ENCODE peak calls at places on chromosomes 4 and X, in four cellular contexts. C, O, I and A are unnamed samples.

GRCh38 chrX:154750301-154751120 is at the start of gene GAB3:
- DNase-seq in C (no peak), O (peak; percentile 31), I (no peak), A (peak; percentile 45)

GRCh38 chr4:75142377-75142776 is 209.5 kb downstream of the PARM1 start:
- DNase-seq in C (no peak), O (peak; percentile 24), I (no peak), A (no peak)

GRCh38 chr4:38088321-38088720 is 128.1 kb downstream of the PTTG2 start:
- DNase-seq in C (no peak), O (no peak), I (no peak), A (no peak)

GRCh38 chrX:54415534-54416350 is 24.5 kb upstream of the TSR2 start:
- DNase-seq in C (peak; percentile 49), O (peak; percentile 7), I (no peak), A (peak; percentile 4)

GRCh38 chrX:27445438-27445837 is 17.7 kb downstream of the PPP4R3C start:
- DNase-seq in C (no peak), O (no peak), I (no peak), A (no peak)

GRCh38 chrX:118976599-118977340 is 2.4 kb downstream of the LONRF3 start:
- DNase-seq in C (no peak), O (no peak), I (no peak), A (peak; percentile 21)

GRCh38 chr4:113131621-113132020 is 82.2 kb downstream of the ANK2 start:
- DNase-seq in C (no peak), O (no peak), I (no peak), A (no peak)

GRCh38 chrX:50765986-50766385 is 48.0 kb downstream of the SHROOM4 start:
- DNase-seq in C (no peak), O (no peak), I (no peak), A (no peak)

GRCh38 chr4:184651899-184652298 is 2.4 kb downstream of the PRIMPOL start:
- DNase-seq in C (no peak), O (no peak), I (no peak), A (peak; percentile 27)

GRCh38 chr4:184648220-184649025 is 824 bp downstream of the CASP3 start:
- DNase-seq in C (peak; percentile 43), O (peak; percentile 33), I (no peak), A (peak; percentile 68)

GRCh38 chr4:184649971-184650855 is 675 bp downstream of the PRIMPOL start:
- DNase-seq in C (no peak), O (peak; percentile 65), I (no peak), A (peak; percentile 60)

GRCh38 chr4:184647391-184648101 is 1.7 kb downstream of the CASP3 start:
- DNase-seq in C (no peak), O (peak; percentile 62), I (no peak), A (peak; percentile 30)

GRCh38 chr4:184649026-184649970 is at the start of the genes CASP3 and PRIMPOL:
- DNase-seq in C (peak; percentile 97), O (peak; percentile 92), I (peak; percentile 72), A (peak; percentile 97)
- H3K4ac ChIP-seq in C (no peak within 1 kb of the TSS), O (peak within 1 kb of the TSS; percentile 98), I (no peak within 1 kb of the TSS), A (peak within 1 kb of the TSS; percentile 95)

GRCh38 chr4:98754736-98755135 is 96.3 kb upstream of the TSPAN5 start:
- DNase-seq in C (no peak), O (no peak), I (no peak), A (no peak)
- H3K56ac ChIP-seq in C (no peak overlapping the region), O (no peak overlapping the region), I (no peak overlapping the region), A (no peak overlapping the region)

GRCh38 chr4:68929076-68929737 is 22.4 kb downstream of the UGT2A3 start:
- DNase-seq in C (no peak), O (no peak), I (no peak), A (no peak)

DNA sequence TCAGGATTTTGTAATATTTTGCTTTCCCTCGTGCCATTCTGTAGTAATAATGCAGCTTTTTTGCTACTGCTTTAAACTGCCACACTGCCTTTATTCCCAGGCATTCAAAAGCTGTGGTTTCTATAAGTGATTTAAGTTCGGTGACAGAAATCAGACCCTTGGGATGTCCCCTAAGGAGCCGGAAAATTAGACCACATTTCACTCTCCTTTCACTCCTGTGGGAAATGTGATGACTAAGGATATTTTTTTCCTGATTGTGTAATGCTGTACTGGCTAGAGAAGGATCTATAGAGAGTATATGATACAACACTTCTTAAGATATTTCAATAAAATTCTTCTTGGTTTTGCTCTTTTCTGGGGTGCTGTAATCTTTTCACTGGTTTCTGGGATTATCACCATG is 24.4 kb downstream of the UGT2A3 start:
- DNase-seq in C (no peak), O (no peak), I (no peak), A (no peak)
- H4K5ac ChIP-seq in C (no peak overlapping the region), O (no peak overlapping the region), I (no peak overlapping the region), A (no peak overlapping the region)

GRCh38 chr4:3487861-3488260 is 24.8 kb downstream of the DOK7 start:
- DNase-seq in C (no peak), O (no peak), I (no peak), A (no peak)
- H3K4ac ChIP-seq in C (no peak overlapping the region), O (no peak overlapping the region), I (no peak overlapping the region), A (no peak overlapping the region)

GRCh38 chrX:106684207-106684606 is 42.3 kb upstream of the RNF128 start:
- DNase-seq in C (no peak), O (no peak), I (no peak), A (no peak)
- H3K56ac ChIP-seq in C (no peak overlapping the region), O (no peak overlapping the region), I (no peak overlapping the region), A (no peak overlapping the region)